ENCODE peak calls at places on chromosome 1, in eight cellular contexts. One of them, this sample, is unnamed.

GRCh38 chr1:205350626-205351235 is 6.0 kb downstream of the KLHDC8A start:
- DNase-seq in adrenal gland: no peak
- DNase-seq in AG10803: no peak
- DNase-seq in fibroblast of pulmonary artery: no peak
- DNase-seq in tibial artery: no peak
- DNase-seq in cardiac muscle cell: no peak
- DNase-seq in dorsolateral prefrontal cortex: no peak
- DNase-seq in esophagus muscularis mucosa: no peak
- DNase-seq in this sample: no peak

GRCh38 chr1:210132582-210132981 is 100.0 kb upstream of the SERTAD4 start:
- DNase-seq in tibial artery: no peak
- DNase-seq in esophagus muscularis mucosa: no peak
- DNase-seq in fibroblast of pulmonary artery: peak
- DNase-seq in adrenal gland: peak
- DNase-seq in cardiac muscle cell: peak
- DNase-seq in dorsolateral prefrontal cortex: no peak
- DNase-seq in AG10803: peak
- DNase-seq in this sample: peak

GRCh38 chr1:10796029-10796944 is at the start of gene CASZ1:
- DNase-seq in dorsolateral prefrontal cortex: peak
- DNase-seq in esophagus muscularis mucosa: no peak
- DNase-seq in fibroblast of pulmonary artery: peak
- DNase-seq in cardiac muscle cell: peak
- DNase-seq in tibial artery: peak
- DNase-seq in adrenal gland: peak
- DNase-seq in AG10803: peak
- DNase-seq in this sample: peak

GRCh38 chr1:82755671-82756070 is 954.9 kb downstream of the ADGRL2 start:
- DNase-seq in tibial artery: no peak
- DNase-seq in AG10803: no peak
- DNase-seq in adrenal gland: no peak
- DNase-seq in esophagus muscularis mucosa: no peak
- DNase-seq in dorsolateral prefrontal cortex: no peak
- DNase-seq in fibroblast of pulmonary artery: no peak
- DNase-seq in cardiac muscle cell: no peak
- DNase-seq in this sample: no peak

GRCh38 chr1:154741747-154742495 is 128.2 kb downstream of the KCNN3 start:
- DNase-seq in adrenal gland: no peak
- DNase-seq in dorsolateral prefrontal cortex: no peak
- DNase-seq in fibroblast of pulmonary artery: peak
- DNase-seq in AG10803: peak
- DNase-seq in esophagus muscularis mucosa: no peak
- DNase-seq in tibial artery: no peak
- DNase-seq in cardiac muscle cell: peak
- DNase-seq in this sample: no peak

GRCh38 chr1:44999232-44999631 is 11.9 kb downstream of the HECTD3 start:
- DNase-seq in tibial artery: no peak
- DNase-seq in AG10803: no peak
- DNase-seq in cardiac muscle cell: no peak
- DNase-seq in fibroblast of pulmonary artery: no peak
- DNase-seq in adrenal gland: no peak
- DNase-seq in esophagus muscularis mucosa: no peak
- DNase-seq in dorsolateral prefrontal cortex: no peak
- DNase-seq in this sample: no peak

GRCh38 chr1:228079013-228079412 is 3.5 kb upstream of the ARF1 start:
- DNase-seq in esophagus muscularis mucosa: no peak
- DNase-seq in fibroblast of pulmonary artery: no peak
- DNase-seq in dorsolateral prefrontal cortex: peak
- DNase-seq in AG10803: no peak
- DNase-seq in tibial artery: no peak
- DNase-seq in cardiac muscle cell: no peak
- DNase-seq in adrenal gland: no peak
- DNase-seq in this sample: no peak

GRCh38 chr1:95098196-95098595 is 19.0 kb upstream of the TLCD4 start:
- DNase-seq in dorsolateral prefrontal cortex: no peak
- DNase-seq in esophagus muscularis mucosa: no peak
- DNase-seq in fibroblast of pulmonary artery: no peak
- DNase-seq in cardiac muscle cell: peak
- DNase-seq in AG10803: peak
- DNase-seq in adrenal gland: no peak
- DNase-seq in tibial artery: no peak
- DNase-seq in this sample: peak

GRCh38 chr1:912740-913301 is 10.9 kb upstream of the SAMD11 start:
- DNase-seq in dorsolateral prefrontal cortex: no peak
- DNase-seq in tibial artery: peak
- DNase-seq in esophagus muscularis mucosa: no peak
- DNase-seq in fibroblast of pulmonary artery: peak
- DNase-seq in AG10803: peak
- DNase-seq in adrenal gland: peak
- DNase-seq in cardiac muscle cell: peak
- DNase-seq in this sample: no peak

GRCh38 chr1:25936940-25937339 is 30.7 kb upstream of the STMN1 start:
- DNase-seq in fibroblast of pulmonary artery: no peak
- DNase-seq in cardiac muscle cell: peak
- DNase-seq in AG10803: no peak
- DNase-seq in dorsolateral prefrontal cortex: no peak
- DNase-seq in esophagus muscularis mucosa: no peak
- DNase-seq in adrenal gland: no peak
- DNase-seq in tibial artery: no peak
- DNase-seq in this sample: no peak

GRCh38 chr1:163826500-163826899 is 504.7 kb downstream of the NUF2 start:
- DNase-seq in tibial artery: no peak
- DNase-seq in dorsolateral prefrontal cortex: no peak
- DNase-seq in fibroblast of pulmonary artery: no peak
- DNase-seq in cardiac muscle cell: no peak
- DNase-seq in esophagus muscularis mucosa: no peak
- DNase-seq in AG10803: no peak
- DNase-seq in adrenal gland: no peak
- DNase-seq in this sample: no peak

GRCh38 chr1:184212649-184213314 is 161.3 kb downstream of the TSEN15 start:
- DNase-seq in tibial artery: no peak
- DNase-seq in esophagus muscularis mucosa: peak
- DNase-seq in cardiac muscle cell: peak
- DNase-seq in fibroblast of pulmonary artery: peak
- DNase-seq in dorsolateral prefrontal cortex: no peak
- DNase-seq in adrenal gland: no peak
- DNase-seq in AG10803: peak
- DNase-seq in this sample: peak

GRCh38 chr1:14519976-14520375 is 78.5 kb upstream of the KAZN start:
- DNase-seq in AG10803: peak
- DNase-seq in fibroblast of pulmonary artery: no peak
- DNase-seq in tibial artery: no peak
- DNase-seq in esophagus muscularis mucosa: no peak
- DNase-seq in dorsolateral prefrontal cortex: no peak
- DNase-seq in adrenal gland: no peak
- DNase-seq in cardiac muscle cell: no peak
- DNase-seq in this sample: no peak

GRCh38 chr1:197463142-197463541 is 195.1 kb downstream of the CRB1 start:
- DNase-seq in AG10803: no peak
- DNase-seq in dorsolateral prefrontal cortex: no peak
- DNase-seq in adrenal gland: no peak
- DNase-seq in tibial artery: no peak
- DNase-seq in cardiac muscle cell: no peak
- DNase-seq in esophagus muscularis mucosa: no peak
- DNase-seq in fibroblast of pulmonary artery: no peak
- DNase-seq in this sample: no peak

GRCh38 chr1:215710340-215710971 is 143.4 kb downstream of the KCTD3 start:
- DNase-seq in AG10803: peak
- DNase-seq in adrenal gland: peak
- DNase-seq in dorsolateral prefrontal cortex: no peak
- DNase-seq in cardiac muscle cell: peak
- DNase-seq in fibroblast of pulmonary artery: peak
- DNase-seq in esophagus muscularis mucosa: no peak
- DNase-seq in tibial artery: no peak
- DNase-seq in this sample: peak

GRCh38 chr1:39694026-39694425 is 2.8 kb upstream of the HPCAL4 start:
- DNase-seq in cardiac muscle cell: no peak
- DNase-seq in fibroblast of pulmonary artery: no peak
- DNase-seq in AG10803: no peak
- DNase-seq in adrenal gland: no peak
- DNase-seq in esophagus muscularis mucosa: no peak
- DNase-seq in dorsolateral prefrontal cortex: no peak
- DNase-seq in tibial artery: no peak
- DNase-seq in this sample: no peak

GRCh38 chr1:164683235-164683634 is 124.3 kb downstream of the PBX1 start:
- DNase-seq in adrenal gland: no peak
- DNase-seq in AG10803: no peak
- DNase-seq in cardiac muscle cell: no peak
- DNase-seq in fibroblast of pulmonary artery: no peak
- DNase-seq in esophagus muscularis mucosa: no peak
- DNase-seq in dorsolateral prefrontal cortex: no peak
- DNase-seq in tibial artery: no peak
- DNase-seq in this sample: peak

GRCh38 chr1:211133393-211133840 is 531 bp downstream of the KCNH1 start:
- DNase-seq in AG10803: no peak
- DNase-seq in adrenal gland: no peak
- DNase-seq in tibial artery: no peak
- DNase-seq in dorsolateral prefrontal cortex: peak
- DNase-seq in esophagus muscularis mucosa: no peak
- DNase-seq in fibroblast of pulmonary artery: no peak
- DNase-seq in cardiac muscle cell: no peak
- DNase-seq in this sample: no peak

GRCh38 chr1:211133841-211134669 is at the start of gene KCNH1:
- DNase-seq in tibial artery: peak
- DNase-seq in adrenal gland: peak
- DNase-seq in esophagus muscularis mucosa: no peak
- DNase-seq in AG10803: peak
- DNase-seq in dorsolateral prefrontal cortex: peak
- DNase-seq in fibroblast of pulmonary artery: peak
- DNase-seq in cardiac muscle cell: peak
- DNase-seq in this sample: peak

GRCh38 chr1:211135342-211135950 is 1.5 kb upstream of the KCNH1 start:
- DNase-seq in AG10803: peak
- DNase-seq in fibroblast of pulmonary artery: peak
- DNase-seq in adrenal gland: no peak
- DNase-seq in tibial artery: no peak
- DNase-seq in cardiac muscle cell: peak
- DNase-seq in dorsolateral prefrontal cortex: no peak
- DNase-seq in esophagus muscularis mucosa: no peak
- DNase-seq in this sample: peak

GRCh38 chr1:211129790-211130189 is 4.2 kb downstream of the KCNH1 start:
- DNase-seq in cardiac muscle cell: no peak
- DNase-seq in tibial artery: no peak
- DNase-seq in dorsolateral prefrontal cortex: no peak
- DNase-seq in fibroblast of pulmonary artery: no peak
- DNase-seq in AG10803: no peak
- DNase-seq in esophagus muscularis mucosa: no peak
- DNase-seq in adrenal gland: no peak
- DNase-seq in this sample: no peak

GRCh38 chr1:211132681-211133392 is 1.1 kb downstream of the KCNH1 start:
- DNase-seq in dorsolateral prefrontal cortex: no peak
- DNase-seq in cardiac muscle cell: no peak
- DNase-seq in esophagus muscularis mucosa: no peak
- DNase-seq in AG10803: no peak
- DNase-seq in fibroblast of pulmonary artery: no peak
- DNase-seq in tibial artery: no peak
- DNase-seq in adrenal gland: no peak
- DNase-seq in this sample: no peak
- H3K4me3 ChIP-seq in dorsolateral prefrontal cortex: peak
- H3K4me3 ChIP-seq in cardiac muscle cell: peak
- H3K4me3 ChIP-seq in esophagus muscularis mucosa: peak
- H3K4me3 ChIP-seq in AG10803: peak
- H3K4me3 ChIP-seq in fibroblast of pulmonary artery: no peak
- H3K4me3 ChIP-seq in tibial artery: peak
- H3K4me3 ChIP-seq in adrenal gland: no peak
- H3K4me3 ChIP-seq in this sample: no peak

GRCh38 chr1:2415801-2416208 is 3.4 kb upstream of the PEX10 start:
- DNase-seq in cardiac muscle cell: no peak
- DNase-seq in fibroblast of pulmonary artery: no peak
- DNase-seq in esophagus muscularis mucosa: no peak
- DNase-seq in dorsolateral prefrontal cortex: no peak
- DNase-seq in tibial artery: no peak
- DNase-seq in adrenal gland: no peak
- DNase-seq in AG10803: no peak
- DNase-seq in this sample: no peak
- TF ChIP-seq CTCF in cardiac muscle cell: no peak
- TF ChIP-seq CTCF in fibroblast of pulmonary artery: no peak
- TF ChIP-seq CTCF in esophagus muscularis mucosa: no peak
- TF ChIP-seq CTCF in dorsolateral prefrontal cortex: no peak
- TF ChIP-seq CTCF in tibial artery: no peak
- TF ChIP-seq CTCF in adrenal gland: no peak
- TF ChIP-seq CTCF in AG10803: no peak
- TF ChIP-seq CTCF in this sample: no peak

DNA sequence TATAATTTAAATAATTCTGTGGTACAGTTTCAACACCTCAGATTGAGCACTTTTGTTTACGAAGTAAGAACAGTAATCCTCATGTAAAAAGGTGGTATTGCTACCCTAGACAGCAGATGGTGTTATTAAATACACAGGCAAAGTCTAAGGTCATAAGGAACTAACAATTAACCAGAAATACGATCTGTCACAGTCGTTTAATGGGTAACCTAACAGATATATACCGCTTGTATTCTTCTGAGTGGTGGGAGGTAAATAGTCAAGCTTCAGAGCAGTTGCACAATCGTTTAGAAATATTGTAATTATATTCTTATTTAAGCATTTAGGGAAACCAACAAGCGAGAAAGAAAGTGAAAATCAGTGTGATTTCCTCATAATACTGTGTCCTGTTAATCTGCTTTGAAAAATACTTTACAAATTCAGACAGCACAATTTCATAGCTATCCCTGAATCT is 9.8 kb upstream of the IRF2BP2 start:
- DNase-seq in dorsolateral prefrontal cortex: no peak
- DNase-seq in tibial artery: no peak
- DNase-seq in fibroblast of pulmonary artery: no peak
- DNase-seq in esophagus muscularis mucosa: no peak
- DNase-seq in AG10803: no peak
- DNase-seq in cardiac muscle cell: no peak
- DNase-seq in adrenal gland: no peak
- DNase-seq in this sample: peak
- H3K4me3 ChIP-seq in dorsolateral prefrontal cortex: no peak
- H3K4me3 ChIP-seq in tibial artery: no peak
- H3K4me3 ChIP-seq in fibroblast of pulmonary artery: no peak
- H3K4me3 ChIP-seq in esophagus muscularis mucosa: no peak
- H3K4me3 ChIP-seq in AG10803: peak
- H3K4me3 ChIP-seq in cardiac muscle cell: no peak
- H3K4me3 ChIP-seq in adrenal gland: no peak
- H3K4me3 ChIP-seq in this sample: no peak

DNA sequence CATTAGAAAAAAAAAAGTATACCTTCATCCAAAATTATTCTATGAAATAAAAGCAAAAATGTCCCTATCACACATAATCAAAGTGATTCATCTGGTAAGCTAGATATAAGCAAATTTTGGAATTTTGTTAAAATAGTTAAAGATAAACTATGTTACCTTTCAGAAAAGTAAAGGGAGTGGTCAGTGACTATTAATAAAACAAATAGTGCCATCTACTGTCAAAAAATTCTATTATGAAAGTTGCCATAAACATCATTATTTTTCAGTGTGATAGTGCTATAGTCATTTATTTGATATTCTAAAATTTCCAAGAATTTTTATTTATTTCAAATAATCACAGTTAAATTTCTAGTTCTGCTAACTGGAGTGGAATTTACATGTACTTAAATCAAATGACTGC is 803.7 kb downstream of the KCNT2 start:
- DNase-seq in cardiac muscle cell: no peak
- DNase-seq in fibroblast of pulmonary artery: no peak
- DNase-seq in tibial artery: no peak
- DNase-seq in AG10803: no peak
- DNase-seq in adrenal gland: no peak
- DNase-seq in esophagus muscularis mucosa: no peak
- DNase-seq in dorsolateral prefrontal cortex: no peak
- DNase-seq in this sample: no peak
- TF ChIP-seq CTCF in cardiac muscle cell: no peak
- TF ChIP-seq CTCF in fibroblast of pulmonary artery: no peak
- TF ChIP-seq CTCF in tibial artery: no peak
- TF ChIP-seq CTCF in AG10803: no peak
- TF ChIP-seq CTCF in adrenal gland: no peak
- TF ChIP-seq CTCF in esophagus muscularis mucosa: no peak
- TF ChIP-seq CTCF in dorsolateral prefrontal cortex: peak
- TF ChIP-seq CTCF in this sample: no peak

This sample was measured in fibroblast of villous mesenchyme.